ENCODE peak calls at places on chromosome 18, in ten cellular contexts. H is HFFc6, E is GM10248, Y is Panc1, O is tibial artery, V is HCT116, K is progenitor cell of endocrine pancreas, P is mammary epithelial cell, G is GM12865, Z is mesothelial cell of epicardium. N is an unnamed sample.

GRCh38 chr18:51192026-51192425 is 5.5 kb downstream of the MEX3C start:
- DNase-seq in H (no peak), E (no peak), Y (no peak), O (no peak), V (no peak), K (no peak), P (peak), G (no peak), Z (no peak), N (no peak)

GRCh38 chr18:76610933-76611749 is 116.1 kb upstream of the ZNF516 start:
- DNase-seq in H (no peak), E (no peak), Y (no peak), O (no peak), V (no peak), K (no peak), P (peak), G (no peak), Z (no peak), N (peak)

GRCh38 chr18:39033312-39033711 is 1467.7 kb upstream of the CELF4 start:
- DNase-seq in H (no peak), E (no peak), Y (no peak), O (no peak), V (no peak), K (no peak), P (no peak), G (no peak), Z (no peak), N (no peak)

GRCh38 chr18:77067315-77068061 is 65.1 kb downstream of the MBP start:
- DNase-seq in H (peak), E (no peak), Y (peak), O (peak), V (peak), K (no peak), P (peak), G (peak), Z (no peak), N (peak)

GRCh38 chr18:56550121-56550520 is 88.3 kb downstream of the TXNL1 start:
- DNase-seq in H (no peak), E (no peak), Y (no peak), O (no peak), V (no peak), K (no peak), P (no peak), G (no peak), Z (no peak), N (peak)

GRCh38 chr18:54162431-54162830 is 62.0 kb downstream of the MBD2 start:
- DNase-seq in H (peak), E (no peak), Y (no peak), O (no peak), V (no peak), K (no peak), P (peak), G (no peak), Z (no peak), N (peak)

GRCh38 chr18:70415823-70416488 is 127.1 kb downstream of the SOCS6 start:
- DNase-seq in H (no peak), E (no peak), Y (no peak), O (no peak), V (peak), K (no peak), P (peak), G (no peak), Z (no peak), N (peak)

GRCh38 chr18:11885278-11885991 is 22.7 kb downstream of the MPPE1 start:
- DNase-seq in H (no peak), E (no peak), Y (no peak), O (no peak), V (no peak), K (no peak), P (no peak), G (no peak), Z (no peak), N (no peak)

GRCh38 chr18:24913507-24914147 is 438.3 kb downstream of the ZNF521 start:
- DNase-seq in H (no peak), E (no peak), Y (no peak), O (no peak), V (no peak), K (no peak), P (no peak), G (no peak), Z (no peak), N (no peak)

GRCh38 chr18:70489556-70489955 is 200.7 kb downstream of the SOCS6 start:
- DNase-seq in H (no peak), E (no peak), Y (no peak), O (no peak), V (no peak), K (no peak), P (no peak), G (no peak), Z (no peak), N (no peak)

GRCh38 chr18:80157708-80158343 is 48.8 kb downstream of the ADNP2 start:
- DNase-seq in H (peak), E (peak), Y (peak), O (peak), V (peak), K (peak), P (peak), G (peak), Z (peak), N (peak)

GRCh38 chr18:46858290-46858689 is 59.0 kb downstream of the PIAS2 start:
- DNase-seq in H (no peak), E (no peak), Y (no peak), O (no peak), V (no peak), K (no peak), P (no peak), G (no peak), Z (no peak), N (no peak)

GRCh38 chr18:46859855-46860254 is 57.5 kb downstream of the PIAS2 start:
- DNase-seq in H (no peak), E (peak), Y (no peak), O (no peak), V (no peak), K (no peak), P (no peak), G (peak), Z (no peak), N (no peak)

GRCh38 chr18:46856975-46857374 is 60.3 kb downstream of the PIAS2 start:
- DNase-seq in H (no peak), E (peak), Y (no peak), O (no peak), V (peak), K (no peak), P (no peak), G (peak), Z (no peak), N (no peak)
- TF ChIP-seq CTCF in H (peak), E (no peak), Y (no peak), O (no peak), V (no peak), K (no peak), P (no peak), G (no peak), Z (no peak), N (no peak)

GRCh38 chr18:73274812-73275621 is 407.2 kb upstream of the NETO1 start:
- DNase-seq in H (no peak), E (no peak), Y (no peak), O (no peak), V (no peak), K (no peak), P (no peak), G (no peak), Z (no peak), N (no peak)
- TF ChIP-seq CTCF in H (no peak), E (no peak), Y (no peak), O (no peak), V (no peak), K (no peak), P (no peak), G (no peak), Z (no peak), N (no peak)

DNA sequence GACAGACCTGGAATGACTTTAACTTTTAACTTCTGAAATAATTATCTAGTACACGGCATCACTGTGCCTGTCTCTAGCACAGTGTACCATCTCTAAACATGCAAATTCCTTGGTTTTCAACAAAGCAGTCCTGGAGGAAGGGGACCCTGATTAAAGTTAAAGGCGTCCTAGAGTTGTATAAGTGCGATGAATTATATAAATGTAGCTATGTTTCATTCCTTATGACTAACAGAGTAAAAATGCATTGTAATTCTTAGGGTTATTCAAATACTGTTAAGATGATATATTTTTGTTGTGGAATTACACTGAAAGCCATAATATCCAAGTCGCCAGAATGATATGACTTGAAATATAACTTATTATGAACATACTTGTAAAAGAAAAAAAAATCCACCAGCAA is 544.9 kb upstream of the LINC00305 start:
- DNase-seq in H (no peak), E (no peak), Y (no peak), O (no peak), V (no peak), K (no peak), P (no peak), G (no peak), Z (no peak), N (no peak)
- TF ChIP-seq CTCF in H (no peak), E (no peak), Y (no peak), O (no peak), V (no peak), K (no peak), P (no peak), G (no peak), Z (no peak), N (no peak)

GRCh38 chr18:68733693-68734092 is 18.8 kb upstream of the TMX3 start:
- DNase-seq in H (no peak), E (no peak), Y (no peak), O (no peak), V (no peak), K (no peak), P (no peak), G (no peak), Z (no peak), N (no peak)
- TF ChIP-seq CTCF in H (peak), E (no peak), Y (no peak), O (no peak), V (no peak), K (no peak), P (no peak), G (no peak), Z (no peak), N (no peak)

GRCh38 chr18:49769047-49769708 is 44.2 kb downstream of the ACAA2 start:
- DNase-seq in H (no peak), E (no peak), Y (no peak), O (no peak), V (no peak), K (no peak), P (no peak), G (no peak), Z (no peak), N (no peak)

GRCh38 chr18:49764032-49764431 is 49.3 kb downstream of the ACAA2 start:
- DNase-seq in H (peak), E (no peak), Y (no peak), O (no peak), V (no peak), K (no peak), P (no peak), G (no peak), Z (no peak), N (no peak)

GRCh38 chr18:49767111-49768050 is 46.0 kb downstream of the ACAA2 start:
- DNase-seq in H (no peak), E (no peak), Y (no peak), O (no peak), V (no peak), K (no peak), P (no peak), G (no peak), Z (no peak), N (no peak)

GRCh38 chr18:49766646-49767045 is 46.7 kb downstream of the ACAA2 start:
- DNase-seq in H (no peak), E (no peak), Y (no peak), O (no peak), V (no peak), K (no peak), P (no peak), G (no peak), Z (no peak), N (no peak)

GRCh38 chr18:49768051-49768391 is 45.3 kb downstream of the ACAA2 start:
- DNase-seq in H (peak), E (no peak), Y (peak), O (no peak), V (peak), K (peak), P (peak), G (peak), Z (peak), N (peak)
- TF ChIP-seq CTCF in H (peak), E (peak), Y (peak), O (no peak), V (peak), K (peak), P (peak), G (peak), Z (peak), N (peak)

GRCh38 chr18:3616744-3617143 is 166.8 kb downstream of the TGIF1 start:
- DNase-seq in H (no peak), E (no peak), Y (no peak), O (no peak), V (no peak), K (no peak), P (no peak), G (no peak), Z (no peak), N (no peak)
- TF ChIP-seq CTCF in H (no peak), E (no peak), Y (no peak), O (no peak), V (no peak), K (no peak), P (no peak), G (no peak), Z (no peak), N (no peak)

GRCh38 chr18:5892772-5893431 is 2.4 kb downstream of the TMEM200C start:
- DNase-seq in H (no peak), E (no peak), Y (no peak), O (no peak), V (no peak), K (no peak), P (no peak), G (no peak), Z (no peak), N (no peak)

GRCh38 chr18:5891361-5892215 is 3.7 kb downstream of the TMEM200C start:
- DNase-seq in H (no peak), E (peak), Y (no peak), O (no peak), V (no peak), K (no peak), P (no peak), G (no peak), Z (no peak), N (no peak)

GRCh38 chr18:5894215-5894612 is 1.1 kb downstream of the TMEM200C start:
- DNase-seq in H (no peak), E (no peak), Y (no peak), O (no peak), V (no peak), K (no peak), P (no peak), G (no peak), Z (no peak), N (no peak)

GRCh38 chr18:5890261-5890605 is 5.1 kb downstream of the TMEM200C start:
- DNase-seq in H (no peak), E (no peak), Y (no peak), O (no peak), V (no peak), K (no peak), P (no peak), G (no peak), Z (no peak), N (no peak)

GRCh38 chr18:5890606-5891360 is 4.5 kb downstream of the TMEM200C start:
- DNase-seq in H (no peak), E (peak), Y (no peak), O (no peak), V (no peak), K (peak), P (no peak), G (peak), Z (peak), N (no peak)
- TF ChIP-seq CTCF in H (no peak), E (peak), Y (peak), O (peak), V (no peak), K (peak), P (peak), G (peak), Z (peak), N (no peak)

GRCh38 chr18:64017870-64018269 is 48.0 kb downstream of the SERPINB8 start:
- DNase-seq in H (peak), E (no peak), Y (peak), O (no peak), V (peak), K (no peak), P (peak), G (peak), Z (no peak), N (peak)
- TF ChIP-seq CTCF in H (peak), E (peak), Y (peak), O (no peak), V (peak), K (peak), P (peak), G (peak), Z (peak), N (peak)